ENCODE peak calls at places on chromosomes 12 and 14, in seven cellular contexts. B, Q, T, Y, Z, H and L are unnamed samples.

GRCh38 chr12:131279281-131279921 is 325.7 kb downstream of the ADGRD1 start:
- DNase-seq in B (no peak), Z (peak; percentile 26), Y (no peak), T (no peak), Q (no peak), H (no peak), L (no peak)

GRCh38 chr12:131222271-131223139 is 268.8 kb downstream of the ADGRD1 start:
- DNase-seq in Y (no peak), H (no peak), B (no peak), Q (no peak), Z (no peak), T (no peak), L (no peak)

GRCh38 chr14:33352821-33353220 is 414.1 kb downstream of the NPAS3 start:
- DNase-seq in H (no peak), Z (no peak), Q (no peak), Y (no peak), T (no peak), B (no peak), L (no peak)

GRCh38 chr14:58815046-58815701 is 177.4 kb downstream of the DACT1 start:
- DNase-seq in Z (no peak), B (no peak), T (no peak), Y (peak; percentile 37), H (peak; percentile 50), Q (no peak), L (no peak)

GRCh38 chr12:102631274-102631673 is 150.9 kb upstream of the IGF1 start:
- DNase-seq in Q (peak; percentile 50), H (peak; percentile 82), Y (peak; percentile 64), Z (no peak), B (peak; percentile 44), T (peak; percentile 6), L (peak; percentile 60)

GRCh38 chr14:100537701-100538565 is 49.3 kb downstream of the BEGAIN start:
- DNase-seq in Q (no peak), H (no peak), T (no peak), B (no peak), Z (peak; percentile 43), Y (no peak), L (no peak)

GRCh38 chr14:73973497-73973896 is 23.4 kb downstream of the COQ6 start:
- DNase-seq in Q (no peak), B (no peak), Y (no peak), H (no peak), Z (no peak), T (no peak), L (no peak)

GRCh38 chr14:68757618-68758081 is 35.2 kb downstream of the ZFP36L1 start:
- DNase-seq in T (no peak), Q (no peak), Z (no peak), B (no peak), Y (no peak), H (peak; percentile 28), L (no peak)

GRCh38 chr12:111215891-111216290 is 153.0 kb downstream of the PHETA1 start:
- DNase-seq in B (no peak), Z (no peak), Q (no peak), H (no peak), T (no peak), Y (no peak), L (no peak)

GRCh38 chr12:75863475-75863874 is 168.1 kb downstream of the PHLDA1 start:
- DNase-seq in Z (no peak), H (peak; percentile 20), T (no peak), B (no peak), Y (no peak), Q (peak; percentile 79), L (no peak)

GRCh38 chr12:121494093-121494787 is 86.6 kb downstream of the KDM2B start:
- DNase-seq in Z (no peak), Y (no peak), B (no peak), Q (peak; percentile 49), H (peak; percentile 33), T (peak; percentile 34), L (no peak)

GRCh38 chr12:110316861-110317260 is 35.8 kb downstream of the ATP2A2 start:
- DNase-seq in B (peak; percentile 85), Q (no peak), Z (no peak), T (peak; percentile 76), H (peak; percentile 91), Y (peak; percentile 88), L (peak; percentile 63)

GRCh38 chr14:75363570-75364227 is 64.1 kb upstream of the JDP2 start:
- DNase-seq in B (no peak), Z (peak; percentile 2), Y (no peak), H (no peak), Q (no peak), T (no peak), L (no peak)

GRCh38 chr12:3336606-3337311 is 154.2 kb upstream of the PRMT8 start:
- DNase-seq in Y (no peak), T (no peak), Z (no peak), H (no peak), Q (no peak), B (no peak), L (no peak)

GRCh38 chr12:6372403-6373003 is 2.9 kb downstream of the SCNN1A start:
- DNase-seq in H (peak; percentile 69), T (peak; percentile 90), Z (no peak), Q (peak; percentile 94), B (peak; percentile 62), Y (peak; percentile 77), L (peak; percentile 36)

GRCh38 chr12:121038861-121039654 is at the start of gene OASL:
- DNase-seq in Y (no peak), H (no peak), T (peak; percentile 80), Q (no peak), Z (peak; percentile 87), B (peak; percentile 33), L (no peak)

GRCh38 chr12:124567035-124567672 is at the start of gene NCOR2:
- DNase-seq in Q (no peak), B (no peak), Z (peak; percentile 59), H (no peak), Y (no peak), T (no peak), L (no peak)

GRCh38 chr12:121983546-121984205 is 38.0 kb upstream of the BCL7A start:
- DNase-seq in Q (no peak), Z (no peak), H (no peak), Y (no peak), B (no peak), T (peak; percentile 8), L (no peak)

GRCh38 chr12:132084681-132085635 is 59.2 kb downstream of the DDX51 start:
- DNase-seq in H (peak; percentile 33), T (peak; percentile 47), Y (no peak), Z (peak; percentile 93), Q (peak; percentile 56), B (no peak), L (no peak)

GRCh38 chr12:56205445-56205844 is 16.2 kb upstream of the SMARCC2 start:
- DNase-seq in B (no peak), Q (peak; percentile 29), H (no peak), Y (no peak), T (no peak), Z (no peak), L (no peak)

GRCh38 chr14:49982522-49982951 is 89.7 kb downstream of the ARF6 start:
- DNase-seq in Y (no peak), B (peak; percentile 79), Z (no peak), T (peak; percentile 89), H (peak; percentile 96), Q (peak; percentile 45), L (peak; percentile 93)

GRCh38 chr12:50276912-50277671 is 6.2 kb downstream of the LIMA1 start:
- DNase-seq in H (peak; percentile 23), Y (no peak), B (no peak), T (no peak), Q (no peak), Z (no peak), L (no peak)

GRCh38 chr14:39977198-39977597 is 545.0 kb upstream of the FBXO33 start:
- DNase-seq in Z (no peak), T (no peak), Y (no peak), B (no peak), Q (no peak), H (no peak), L (no peak)

GRCh38 chr12:66829660-66830325 is 150.9 kb upstream of the GRIP1 start:
- DNase-seq in T (no peak), Z (no peak), Y (no peak), B (no peak), H (no peak), Q (no peak), L (no peak)

GRCh38 chr12:90515199-90516175 is 439.5 kb downstream of the CCER1 start:
- DNase-seq in Z (no peak), T (peak; percentile 55), Y (peak; percentile 26), H (peak; percentile 56), B (peak; percentile 14), Q (peak; percentile 2), L (peak; percentile 7)

GRCh38 chr12:25583545-25583944 is 30.5 kb upstream of the LMNTD1 start:
- DNase-seq in Q (peak; percentile 2), Z (peak; percentile 55), T (peak; percentile 44), Y (no peak), B (no peak), H (peak; percentile 19), L (no peak)

GRCh38 chr14:60721331-60722162 is 2.6 kb downstream of the SIX4 start:
- DNase-seq in Y (no peak), T (peak; percentile 80), H (peak; percentile 84), Z (peak; percentile 53), B (no peak), Q (peak; percentile 44), L (no peak)

GRCh38 chr12:101336400-101336799 is 56.5 kb downstream of the UTP20 start:
- DNase-seq in H (no peak), B (no peak), Z (no peak), Y (no peak), T (no peak), Q (no peak), L (no peak)

GRCh38 chr14:88798161-88798560 is 5.4 kb upstream of the EML5 start:
- DNase-seq in B (no peak), H (no peak), Y (no peak), T (no peak), Z (no peak), Q (no peak), L (no peak)

GRCh38 chr14:104224516-104225281 is 86.3 kb downstream of the KIF26A start:
- DNase-seq in Y (no peak), Z (no peak), H (no peak), T (no peak), B (no peak), Q (peak; percentile 15), L (no peak)
- TF ChIP-seq CTCF in Y (peak; percentile 17), Z (no peak), H (no peak), T (no peak), B (peak; percentile 3), Q (peak; percentile 54), L (peak; percentile 4)

GRCh38 chr14:22979748-22980392 is 2.5 kb downstream of the AJUBA start:
- DNase-seq in Z (no peak), Q (peak; percentile 18), Y (no peak), T (no peak), H (no peak), B (no peak), L (no peak)
- H3K4me3 ChIP-seq in Z (peak overlapping the region; percentile 83), Q (peak overlapping the region; percentile 89), Y (peak overlapping the region; percentile 90), T (peak overlapping the region; percentile 47), H (peak overlapping the region; percentile 87), B (peak overlapping the region; percentile 80), L (peak overlapping the region; percentile 91)

DNA sequence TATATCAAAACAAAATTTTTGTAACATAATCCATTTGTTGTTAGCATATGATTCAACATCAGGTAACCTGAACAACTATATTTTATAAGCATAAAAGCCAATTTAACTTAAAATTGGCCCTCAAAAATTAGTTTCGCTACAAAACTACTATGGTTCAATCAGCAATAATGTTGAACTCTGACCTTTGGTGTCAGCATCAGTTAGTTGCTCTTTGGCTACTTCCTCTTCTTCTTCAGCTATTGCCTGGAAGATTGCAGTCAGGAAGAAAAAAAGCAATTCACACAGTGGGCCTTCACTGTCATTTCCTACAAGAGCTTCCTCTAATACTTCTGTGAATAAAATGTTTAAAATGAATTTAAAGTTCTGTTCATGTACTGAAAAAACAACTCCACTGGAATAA is 78.2 kb upstream of the CFL2 start:
- DNase-seq in T (no peak), Z (no peak), Y (no peak), Q (no peak), B (no peak), H (no peak), L (no peak)
- TF ChIP-seq CTCF in T (no peak), Z (no peak), Y (no peak), Q (no peak), B (no peak), H (no peak), L (no peak)

GRCh38 chr12:12609692-12610091 is 2.0 kb upstream of the CREBL2 start:
- DNase-seq in T (no peak), H (no peak), B (no peak), Q (no peak), Y (no peak), Z (no peak), L (no peak)
- H3K4me3 ChIP-seq in T (no peak overlapping the region), H (no peak overlapping the region), B (no peak overlapping the region), Q (no peak overlapping the region), Y (no peak overlapping the region), Z (no peak overlapping the region), L (no peak overlapping the region)